ENCODE peak calls at places on chromosomes 11 and 22, in nine cellular contexts. One of them, this sample, is unnamed. For H3K4me1, H3K9me2 and H3K79me2, the result is how much of the 10 kb centered on the place peaks cover.

GRCh38 chr22:20624161-20624616 is 116.8 kb downstream of the MED15 start:
- DNase-seq in HCT116: no peak
- DNase-seq in OCI-LY7: no peak
- DNase-seq in GM23338: no peak
- DNase-seq in PC-3: peak
- DNase-seq in GM23248: peak
- DNase-seq in MM.1S: no peak
- DNase-seq in SK-N-SH: no peak
- DNase-seq in hepatocyte: no peak
- DNase-seq in this sample: no peak

GRCh38 chr11:66190776-66191175 is 77.7 kb upstream of the RAB1B start:
- DNase-seq in HCT116: no peak
- DNase-seq in OCI-LY7: no peak
- DNase-seq in GM23338: no peak
- DNase-seq in PC-3: no peak
- DNase-seq in GM23248: no peak
- DNase-seq in MM.1S: no peak
- DNase-seq in SK-N-SH: no peak
- DNase-seq in hepatocyte: peak
- DNase-seq in this sample: no peak

GRCh38 chr11:111605681-111606080 is 3.4 kb downstream of the SIK2 start:
- DNase-seq in HCT116: no peak
- DNase-seq in OCI-LY7: no peak
- DNase-seq in GM23338: no peak
- DNase-seq in PC-3: no peak
- DNase-seq in GM23248: no peak
- DNase-seq in MM.1S: no peak
- DNase-seq in SK-N-SH: no peak
- DNase-seq in hepatocyte: no peak
- DNase-seq in this sample: peak

GRCh38 chr22:38203855-38204497 is 2.2 kb downstream of the MAFF start:
- DNase-seq in HCT116: no peak
- DNase-seq in OCI-LY7: peak
- DNase-seq in GM23338: no peak
- DNase-seq in PC-3: peak
- DNase-seq in GM23248: peak
- DNase-seq in MM.1S: no peak
- DNase-seq in SK-N-SH: no peak
- DNase-seq in hepatocyte: no peak
- DNase-seq in this sample: no peak

GRCh38 chr11:61587541-61587941 is 6.7 kb upstream of the SYT7 start:
- DNase-seq in HCT116: no peak
- DNase-seq in OCI-LY7: no peak
- DNase-seq in GM23338: peak
- DNase-seq in PC-3: peak
- DNase-seq in GM23248: peak
- DNase-seq in MM.1S: no peak
- DNase-seq in SK-N-SH: no peak
- DNase-seq in hepatocyte: peak
- DNase-seq in this sample: no peak

GRCh38 chr22:47049078-47049609 is 286.7 kb downstream of the TBC1D22A start:
- DNase-seq in HCT116: no peak
- DNase-seq in OCI-LY7: no peak
- DNase-seq in GM23338: no peak
- DNase-seq in PC-3: no peak
- DNase-seq in GM23248: no peak
- DNase-seq in MM.1S: no peak
- DNase-seq in SK-N-SH: no peak
- DNase-seq in hepatocyte: no peak
- DNase-seq in this sample: no peak

GRCh38 chr22:37562049-37562784 is 1.9 kb downstream of the CDC42EP1 start:
- DNase-seq in HCT116: no peak
- DNase-seq in OCI-LY7: no peak
- DNase-seq in GM23338: no peak
- DNase-seq in PC-3: no peak
- DNase-seq in GM23248: no peak
- DNase-seq in MM.1S: no peak
- DNase-seq in SK-N-SH: no peak
- DNase-seq in hepatocyte: no peak
- DNase-seq in this sample: no peak

GRCh38 chr11:118401880-118402590 is 629 bp downstream of the ATP5MG start:
- DNase-seq in HCT116: no peak
- DNase-seq in OCI-LY7: no peak
- DNase-seq in GM23338: peak
- DNase-seq in PC-3: peak
- DNase-seq in GM23248: peak
- DNase-seq in MM.1S: no peak
- DNase-seq in SK-N-SH: no peak
- DNase-seq in hepatocyte: peak
- DNase-seq in this sample: peak

GRCh38 chr22:49189871-49190270 is 637.8 kb downstream of the BRD1 start:
- DNase-seq in HCT116: no peak
- DNase-seq in OCI-LY7: no peak
- DNase-seq in GM23338: no peak
- DNase-seq in PC-3: no peak
- DNase-seq in GM23248: no peak
- DNase-seq in MM.1S: no peak
- DNase-seq in SK-N-SH: no peak
- DNase-seq in hepatocyte: no peak
- DNase-seq in this sample: no peak

GRCh38 chr11:81007046-81007445 is 1566.2 kb upstream of the TENM4 start:
- DNase-seq in HCT116: no peak
- DNase-seq in OCI-LY7: no peak
- DNase-seq in GM23338: no peak
- DNase-seq in PC-3: peak
- DNase-seq in GM23248: peak
- DNase-seq in MM.1S: peak
- DNase-seq in SK-N-SH: peak
- DNase-seq in hepatocyte: peak
- DNase-seq in this sample: no peak

GRCh38 chr22:24506802-24507438 is 11.8 kb downstream of the UPB1 start:
- DNase-seq in HCT116: no peak
- DNase-seq in OCI-LY7: peak
- DNase-seq in GM23338: peak
- DNase-seq in PC-3: peak
- DNase-seq in GM23248: peak
- DNase-seq in MM.1S: no peak
- DNase-seq in SK-N-SH: no peak
- DNase-seq in hepatocyte: peak
- DNase-seq in this sample: no peak

GRCh38 chr11:59607703-59608454 is 7.7 kb downstream of the OSBP start:
- DNase-seq in HCT116: no peak
- DNase-seq in OCI-LY7: no peak
- DNase-seq in GM23338: no peak
- DNase-seq in PC-3: no peak
- DNase-seq in GM23248: no peak
- DNase-seq in MM.1S: no peak
- DNase-seq in SK-N-SH: no peak
- DNase-seq in hepatocyte: no peak
- DNase-seq in this sample: no peak

GRCh38 chr11:12628322-12628721 is 45.9 kb upstream of the TEAD1 start:
- DNase-seq in HCT116: no peak
- DNase-seq in OCI-LY7: no peak
- DNase-seq in GM23338: no peak
- DNase-seq in PC-3: no peak
- DNase-seq in GM23248: no peak
- DNase-seq in MM.1S: no peak
- DNase-seq in SK-N-SH: peak
- DNase-seq in hepatocyte: no peak
- DNase-seq in this sample: no peak

GRCh38 chr11:12626616-12627015 is 47.6 kb upstream of the TEAD1 start:
- DNase-seq in HCT116: no peak
- DNase-seq in OCI-LY7: no peak
- DNase-seq in GM23338: no peak
- DNase-seq in PC-3: no peak
- DNase-seq in GM23248: no peak
- DNase-seq in MM.1S: no peak
- DNase-seq in SK-N-SH: no peak
- DNase-seq in hepatocyte: no peak
- DNase-seq in this sample: no peak

GRCh38 chr11:12623869-12624268 is 50.4 kb upstream of the TEAD1 start:
- DNase-seq in HCT116: no peak
- DNase-seq in OCI-LY7: no peak
- DNase-seq in GM23338: no peak
- DNase-seq in PC-3: no peak
- DNase-seq in GM23248: peak
- DNase-seq in MM.1S: no peak
- DNase-seq in SK-N-SH: no peak
- DNase-seq in hepatocyte: no peak
- DNase-seq in this sample: no peak

GRCh38 chr11:12625438-12626071 is 48.7 kb upstream of the TEAD1 start:
- DNase-seq in HCT116: no peak
- DNase-seq in OCI-LY7: no peak
- DNase-seq in GM23338: no peak
- DNase-seq in PC-3: peak
- DNase-seq in GM23248: peak
- DNase-seq in MM.1S: no peak
- DNase-seq in SK-N-SH: no peak
- DNase-seq in hepatocyte: no peak
- DNase-seq in this sample: no peak

DNA sequence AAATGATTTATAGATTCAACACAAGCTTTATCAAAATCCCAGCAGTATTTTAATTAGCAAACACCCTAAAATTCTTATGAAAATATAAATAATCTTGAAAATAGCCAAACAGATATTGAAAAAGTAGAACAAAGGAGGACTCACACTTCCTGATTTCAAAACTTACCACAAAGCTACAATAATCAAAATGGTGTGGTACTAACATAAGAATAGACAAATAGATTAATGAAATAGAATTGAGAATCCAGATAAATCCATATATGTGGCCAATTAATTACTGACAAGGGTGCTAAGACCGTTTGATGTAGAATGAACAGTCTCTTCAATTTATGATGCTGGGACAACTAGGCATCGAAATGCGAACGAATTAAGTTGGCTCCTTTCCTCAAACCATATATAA is 49.6 kb upstream of the TEAD1 start:
- DNase-seq in HCT116: no peak
- DNase-seq in OCI-LY7: no peak
- DNase-seq in GM23338: no peak
- DNase-seq in PC-3: no peak
- DNase-seq in GM23248: no peak
- DNase-seq in MM.1S: no peak
- DNase-seq in SK-N-SH: no peak
- DNase-seq in hepatocyte: no peak
- DNase-seq in this sample: no peak
- H3K4me1 ChIP-seq in HCT116: under half
- H3K4me1 ChIP-seq in OCI-LY7: under half
- H3K4me1 ChIP-seq in GM23338: under half
- H3K4me1 ChIP-seq in PC-3: under half
- H3K4me1 ChIP-seq in GM23248: under half
- H3K4me1 ChIP-seq in MM.1S: under half
- H3K4me1 ChIP-seq in SK-N-SH: under half
- H3K4me1 ChIP-seq in hepatocyte: under half
- H3K4me1 ChIP-seq in this sample: under half

DNA sequence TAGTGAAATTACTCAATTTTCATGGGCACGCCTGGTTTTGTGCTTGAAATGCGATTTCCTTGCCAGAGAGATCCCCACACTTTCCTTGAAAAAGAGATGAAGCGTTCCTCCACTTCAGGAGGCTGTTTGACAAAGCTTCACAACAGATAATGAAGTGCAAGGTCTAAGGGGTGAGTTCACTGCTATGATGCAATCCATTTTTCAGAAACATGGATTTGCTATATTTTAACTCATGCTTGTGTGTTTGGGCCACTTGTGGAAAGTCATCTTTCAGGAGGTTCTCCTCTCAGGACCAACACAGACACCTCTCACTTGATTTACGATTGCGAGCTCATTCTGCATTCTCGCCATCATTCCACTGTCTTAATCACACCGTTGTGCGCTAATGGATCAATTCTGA is 27.8 kb upstream of the RTL6 start:
- DNase-seq in HCT116: no peak
- DNase-seq in OCI-LY7: no peak
- DNase-seq in GM23338: no peak
- DNase-seq in PC-3: no peak
- DNase-seq in GM23248: no peak
- DNase-seq in MM.1S: no peak
- DNase-seq in SK-N-SH: no peak
- DNase-seq in hepatocyte: no peak
- DNase-seq in this sample: no peak
- H3K9me2 ChIP-seq in HCT116: under half
- H3K9me2 ChIP-seq in OCI-LY7: under half
- H3K9me2 ChIP-seq in GM23338: under half
- H3K9me2 ChIP-seq in PC-3: under half
- H3K9me2 ChIP-seq in GM23248: under half
- H3K9me2 ChIP-seq in MM.1S: under half
- H3K9me2 ChIP-seq in SK-N-SH: under half
- H3K9me2 ChIP-seq in hepatocyte: under half
- H3K9me2 ChIP-seq in this sample: under half

DNA sequence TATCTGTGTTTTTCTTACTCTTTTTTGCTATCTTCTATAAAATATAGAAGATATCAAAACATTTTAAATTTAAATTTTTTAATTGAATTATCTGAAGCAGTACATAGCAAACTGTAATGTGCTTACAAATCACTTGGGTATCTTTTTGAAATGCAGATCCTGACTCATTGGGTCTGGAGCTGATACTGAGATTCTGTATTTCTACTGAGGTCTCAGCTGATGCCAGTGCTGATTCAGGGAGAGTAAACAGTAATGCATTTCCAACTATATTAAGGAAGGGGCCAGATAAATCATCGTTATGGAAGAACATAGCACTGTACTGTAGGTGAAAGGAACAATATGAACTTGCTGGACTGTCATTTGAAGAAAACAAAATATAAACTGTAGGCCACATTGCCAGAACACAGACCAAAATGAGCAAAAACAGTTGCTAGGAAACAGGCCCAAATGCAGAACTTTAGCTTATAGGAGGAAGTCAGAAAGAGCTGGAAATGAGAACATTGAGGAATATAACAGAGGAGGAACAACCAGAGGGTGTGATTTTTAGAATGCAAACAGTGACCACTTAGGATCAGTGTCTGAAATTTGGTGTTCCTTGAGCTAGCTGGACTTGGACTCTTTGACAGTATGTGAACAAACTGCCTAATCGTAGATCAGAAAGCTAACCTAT is 3.3 kb downstream of the ARL14EP start:
- DNase-seq in HCT116: no peak
- DNase-seq in OCI-LY7: no peak
- DNase-seq in GM23338: no peak
- DNase-seq in PC-3: peak
- DNase-seq in GM23248: peak
- DNase-seq in MM.1S: no peak
- DNase-seq in SK-N-SH: peak
- DNase-seq in hepatocyte: no peak
- DNase-seq in this sample: no peak
- H3K79me2 ChIP-seq in HCT116: half or more
- H3K79me2 ChIP-seq in OCI-LY7: half or more
- H3K79me2 ChIP-seq in GM23338: half or more
- H3K79me2 ChIP-seq in PC-3: half or more
- H3K79me2 ChIP-seq in GM23248: half or more
- H3K79me2 ChIP-seq in MM.1S: half or more
- H3K79me2 ChIP-seq in SK-N-SH: half or more
- H3K79me2 ChIP-seq in hepatocyte: half or more
- H3K79me2 ChIP-seq in this sample: under half

GRCh38 chr11:11373934-11374333 is 20.9 kb upstream of the CSNK2A3 start:
- DNase-seq in HCT116: no peak
- DNase-seq in OCI-LY7: no peak
- DNase-seq in GM23338: no peak
- DNase-seq in PC-3: no peak
- DNase-seq in GM23248: no peak
- DNase-seq in MM.1S: no peak
- DNase-seq in SK-N-SH: no peak
- DNase-seq in hepatocyte: no peak
- DNase-seq in this sample: no peak
- H3K4me1 ChIP-seq in HCT116: under half
- H3K4me1 ChIP-seq in OCI-LY7: under half
- H3K4me1 ChIP-seq in GM23338: under half
- H3K4me1 ChIP-seq in PC-3: under half
- H3K4me1 ChIP-seq in GM23248: under half
- H3K4me1 ChIP-seq in MM.1S: under half
- H3K4me1 ChIP-seq in SK-N-SH: under half
- H3K4me1 ChIP-seq in hepatocyte: under half
- H3K4me1 ChIP-seq in this sample: under half

This sample was measured in PC-9.